ENCODE peak calls at places on chromosomes 7 and 10, in six cellular contexts. M is cardiac fibroblast, L is tibial artery, Y is heart left ventricle, D is left ventricle myocardium inferior, O is retinal pigment epithelial cell. Z is an unnamed sample.
A peak's percentile ranks its signal among the peaks of the same experiment; 100 is the strongest.

GRCh38 chr10:131929122-131929845 is 28.5 kb downstream of the PPP2R2D start:
- DNase-seq in O (no peak), M (no peak), D (no peak), L (no peak), Y (no peak), Z (no peak)

GRCh38 chr10:48606530-48607355 is 1.9 kb upstream of the ARHGAP22 start:
- DNase-seq in L (peak; percentile 74), Y (peak; percentile 59), O (no peak), D (no peak), M (peak; percentile 90), Z (peak; percentile 99)

GRCh38 chr7:23696916-23697441 is 13.0 kb upstream of the STK31 start:
- DNase-seq in M (peak; percentile 73), L (peak; percentile 41), Y (no peak), O (no peak), D (peak; percentile 28), Z (peak; percentile 61)

GRCh38 chr10:108358912-108359311 is 1194.4 kb upstream of the SORCS1 start:
- DNase-seq in M (peak; percentile 70), D (no peak), O (peak; percentile 91), Y (no peak), L (no peak), Z (peak; percentile 97)

GRCh38 chr10:774661-775244 is 85.3 kb upstream of the DIP2C start:
- DNase-seq in L (no peak), Y (no peak), O (no peak), M (no peak), D (no peak), Z (no peak)

GRCh38 chr7:142461437-142461836 is 203.6 kb upstream of the PRSS58 start:
- DNase-seq in D (no peak), Y (no peak), O (no peak), L (no peak), M (peak; percentile 45), Z (peak; percentile 92)

GRCh38 chr10:46517541-46517940 is 38.9 kb downstream of the GPRIN2 start:
- DNase-seq in L (no peak), M (no peak), O (no peak), Y (peak; percentile 11), D (no peak), Z (no peak)

GRCh38 chr10:132137111-132138072 is 49.4 kb upstream of the DPYSL4 start:
- DNase-seq in D (peak; percentile 5), O (no peak), M (no peak), L (no peak), Y (peak; percentile 14), Z (no peak)

GRCh38 chr7:157769016-157769869 is 432.4 kb downstream of the DNAJB6 start:
- DNase-seq in M (no peak), O (no peak), L (no peak), D (no peak), Y (no peak), Z (no peak)

GRCh38 chr10:92640110-92640509 is 47.2 kb downstream of the KIF11 start:
- DNase-seq in D (no peak), L (no peak), Y (no peak), M (peak; percentile 75), O (no peak), Z (peak; percentile 71)
- H3K4me3 ChIP-seq in D (no peak overlapping the region), L (no peak overlapping the region), Y (no peak overlapping the region), M (no peak overlapping the region), O (no peak overlapping the region), Z (no peak overlapping the region)

DNA sequence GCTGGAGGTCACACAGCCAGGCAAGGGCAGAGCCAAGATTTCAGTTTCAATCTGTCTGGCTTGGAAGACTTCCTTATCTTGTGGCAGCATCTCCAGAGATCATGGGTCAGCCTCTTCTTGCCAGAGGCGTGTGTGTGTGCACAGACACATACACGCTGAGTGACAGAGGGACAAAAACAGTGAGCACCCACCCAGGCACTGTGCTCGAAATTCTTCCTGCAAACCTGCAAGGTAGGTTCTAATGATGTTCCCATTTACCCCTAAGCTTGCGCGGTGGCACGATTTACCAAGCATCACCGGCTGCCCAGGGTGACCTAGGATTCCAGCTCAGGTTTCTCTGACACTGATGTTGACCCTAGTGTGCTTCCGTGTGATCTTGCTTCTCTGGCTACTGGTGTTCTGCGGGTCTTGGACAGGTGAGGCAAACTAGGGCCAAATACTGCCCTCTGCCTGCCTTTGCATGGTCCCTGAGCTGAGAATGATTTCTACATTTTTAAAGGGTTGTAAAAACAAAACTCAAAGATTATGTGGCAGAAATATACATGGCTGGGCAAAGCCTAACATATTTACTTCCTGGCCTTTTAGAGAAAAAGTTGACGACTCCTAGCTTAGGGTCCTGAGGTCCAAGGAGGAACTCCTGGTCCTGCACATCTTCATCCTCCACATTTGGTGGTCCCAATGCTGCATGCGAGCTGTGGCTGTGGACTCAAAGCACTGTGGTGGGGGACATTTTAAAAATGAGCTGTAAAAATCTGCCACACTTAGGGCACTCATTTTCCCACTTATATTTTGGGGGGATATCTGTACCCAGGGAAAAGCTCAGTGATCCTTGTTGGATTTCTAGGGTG is 268.5 kb downstream of the RPS24 start:
- DNase-seq in Y (no peak), L (no peak), O (no peak), D (no peak), M (no peak), Z (no peak)
- TF ChIP-seq CTCF in Y (no peak), L (no peak), O (peak; percentile 51), D (no peak), M (no peak), Z (peak; percentile 4)

DNA sequence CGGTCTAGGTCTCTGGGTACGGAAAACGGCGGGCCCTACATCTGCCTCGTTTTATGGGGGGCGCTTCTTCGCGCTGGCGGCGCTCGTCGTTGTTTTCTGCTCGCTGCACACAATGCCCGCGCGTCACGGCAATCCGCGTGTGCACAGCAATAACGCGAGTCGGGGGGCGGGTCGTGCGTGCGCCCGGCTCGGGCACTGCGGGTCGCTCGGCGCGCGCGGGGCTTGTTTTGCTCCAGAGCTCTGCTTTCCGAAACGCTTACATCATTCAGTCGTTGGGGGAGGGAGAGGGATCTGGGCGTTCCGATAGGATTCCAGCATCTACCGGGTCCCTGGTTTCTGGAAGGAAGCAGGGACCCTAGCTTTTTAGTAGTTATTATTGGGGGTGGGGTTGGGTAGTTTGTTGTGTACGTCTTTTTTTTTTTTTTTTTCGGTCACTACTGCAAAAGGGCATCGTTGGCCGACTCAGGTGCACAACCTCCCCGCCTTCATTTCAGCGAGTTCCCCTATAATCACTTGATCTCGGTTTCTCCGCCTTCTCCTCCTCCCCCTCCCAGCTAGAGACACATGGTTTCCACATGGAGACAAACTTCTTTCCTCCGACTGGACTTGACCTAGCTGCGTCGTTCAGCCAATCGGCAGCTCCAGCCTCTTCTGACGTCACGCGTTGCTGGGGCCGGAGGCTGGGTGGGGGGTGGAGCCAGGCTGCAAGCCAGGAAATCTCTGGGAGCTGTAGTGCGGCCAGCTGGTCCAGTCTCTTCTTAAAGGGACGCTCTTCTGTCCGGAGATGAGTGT is 3.5 kb downstream of the MXI1 start:
- DNase-seq in O (peak; percentile 95), L (peak; percentile 96), M (peak; percentile 98), D (peak; percentile 96), Y (peak; percentile 97), Z (peak; percentile 98)
- H3K4me3 ChIP-seq in O (peak overlapping the region; percentile 76), L (peak overlapping the region; percentile 78), M (peak overlapping the region; percentile 81), D (peak overlapping the region; percentile 78), Y (peak overlapping the region; percentile 61), Z (peak overlapping the region; percentile 74)

GRCh38 chr10:73874267-73875138 is at the start of gene CAMK2G:
- DNase-seq in D (peak; percentile 86), M (peak; percentile 85), L (peak; percentile 83), Y (peak; percentile 90), O (no peak), Z (peak; percentile 79)
- TF ChIP-seq CTCF in D (no peak), M (no peak), L (no peak), Y (no peak), O (no peak), Z (no peak)

DNA sequence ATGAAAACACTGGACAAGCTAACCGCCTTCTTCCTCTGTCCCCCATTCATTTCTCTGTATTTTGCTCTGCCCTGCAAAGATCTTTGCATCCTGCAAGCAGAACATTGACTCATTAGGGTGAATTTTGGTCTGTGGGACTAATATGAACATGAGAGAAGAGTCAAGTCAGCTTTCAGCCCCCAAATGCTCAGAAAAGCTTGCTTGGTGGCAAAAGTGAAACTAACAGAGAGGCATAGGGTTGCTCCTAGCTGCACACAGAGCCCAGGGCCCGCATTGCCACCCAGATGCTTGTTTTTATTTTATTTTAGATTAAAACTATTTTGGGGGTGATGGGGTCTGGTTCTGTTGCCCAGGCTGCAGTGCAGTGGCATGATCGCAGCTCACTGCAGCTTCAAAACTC is 88.6 kb upstream of the LYZL1 start:
- DNase-seq in D (no peak), M (no peak), Y (no peak), O (no peak), L (no peak), Z (no peak)
- H3K4me3 ChIP-seq in D (no peak overlapping the region), M (no peak overlapping the region), Y (no peak overlapping the region), O (no peak overlapping the region), L (no peak overlapping the region), Z (no peak overlapping the region)

GRCh38 chr10:125448596-125448995 is 234.4 kb downstream of the TEX36 start:
- DNase-seq in L (no peak), Y (no peak), O (no peak), D (no peak), M (no peak), Z (peak; percentile 2)
- TF ChIP-seq CTCF in L (no peak), Y (no peak), O (peak; percentile 68), D (peak; percentile 28), M (peak; percentile 26), Z (peak; percentile 41)

GRCh38 chr10:97196213-97197029 is 10.7 kb upstream of the SLIT1 start:
- DNase-seq in Y (peak; percentile 36), M (peak; percentile 50), D (peak; percentile 56), L (peak; percentile 32), O (peak; percentile 21), Z (peak; percentile 54)
- H3K4me3 ChIP-seq in Y (peak overlapping the region; percentile 34), M (peak overlapping the region; percentile 43), D (peak overlapping the region; percentile 63), L (peak overlapping the region; percentile 49), O (peak overlapping the region; percentile 57), Z (peak overlapping the region; percentile 50)

GRCh38 chr7:154698726-154699291 is 304.1 kb downstream of the PAXIP1 start:
- DNase-seq in O (no peak), L (no peak), M (no peak), Y (no peak), D (no peak), Z (no peak)
- TF ChIP-seq CTCF in O (peak; percentile 4), L (no peak), M (peak; percentile 9), Y (peak; percentile 14), D (no peak), Z (peak; percentile 2)

Z was measured in fibroblast of mammary gland.